ENCODE peak calls at places on chromosomes 16 and 17, in nine cellular contexts. V is brain microvascular endothelial cell; C is AG10803; E is coronary artery; Q is CD4-positive, alpha-beta T cell; S is heart left ventricle; M is lower leg skin; L is endothelial cell; P is cardiac muscle cell. X is an unnamed sample.

GRCh38 chr16:30369091-30369937 is 980 bp downstream of the TBC1D10B start:
- DNase-seq in Q (no peak), S (no peak), V (no peak), P (peak; percentile 47), M (no peak), E (no peak), L (peak; percentile 31), C (no peak), X (no peak)

GRCh38 chr17:81267390-81268067 is 27.6 kb downstream of the SLC38A10 start:
- DNase-seq in C (no peak), E (no peak), Q (no peak), P (no peak), L (no peak), S (no peak), M (no peak), V (no peak), X (no peak)

GRCh38 chr17:33012522-33013033 is 20.9 kb downstream of the SPACA3 start:
- DNase-seq in Q (no peak), S (no peak), E (peak; percentile 70), P (no peak), L (no peak), C (peak; percentile 83), M (peak; percentile 73), V (peak; percentile 96), X (no peak)

GRCh38 chr17:40901981-40902862 is 17.2 kb upstream of the KRT20 start:
- DNase-seq in E (no peak), V (no peak), Q (no peak), C (peak; percentile 16), P (no peak), L (no peak), M (no peak), S (no peak), X (no peak)

GRCh38 chr17:21242780-21243515 is 10.3 kb downstream of the NATD1 start:
- DNase-seq in E (no peak), C (no peak), P (no peak), V (no peak), L (no peak), S (peak; percentile 63), Q (no peak), M (no peak), X (no peak)

GRCh38 chr17:67652433-67652832 is 65.3 kb upstream of the NOL11 start:
- DNase-seq in M (no peak), P (no peak), V (no peak), L (no peak), S (no peak), C (no peak), Q (no peak), E (no peak), X (no peak)

GRCh38 chr17:39152134-39152884 is 872 bp upstream of the PLXDC1 start:
- DNase-seq in P (peak; percentile 56), E (no peak), M (peak; percentile 88), V (no peak), C (no peak), Q (no peak), L (peak; percentile 35), S (peak; percentile 63), X (no peak)

GRCh38 chr16:70437017-70437581 is 1.8 kb downstream of the ST3GAL2 start:
- DNase-seq in L (no peak), P (peak; percentile 87), Q (no peak), V (peak; percentile 91), M (no peak), E (no peak), S (no peak), C (peak; percentile 89), X (peak; percentile 56)

GRCh38 chr16:886802-887731 is 83.7 kb downstream of the LMF1 start:
- DNase-seq in L (peak; percentile 30), M (no peak), C (no peak), V (no peak), S (no peak), P (peak; percentile 16), Q (no peak), E (no peak), X (no peak)

GRCh38 chr16:89410322-89410721 is 80.0 kb downstream of the ANKRD11 start:
- DNase-seq in C (no peak), V (no peak), S (no peak), M (no peak), P (no peak), E (no peak), L (no peak), Q (no peak), X (no peak)

GRCh38 chr17:65062168-65062915 is 5.8 kb upstream of the GNA13 start:
- DNase-seq in C (no peak), P (no peak), E (no peak), M (no peak), S (no peak), V (no peak), L (no peak), Q (no peak), X (no peak)

GRCh38 chr16:52090080-52090479 is 456.9 kb downstream of the TOX3 start:
- DNase-seq in M (no peak), P (no peak), C (peak; percentile 39), Q (no peak), E (no peak), V (peak; percentile 6), L (no peak), S (no peak), X (no peak)

GRCh38 chr16:11011326-11011725 is 67.0 kb downstream of the CLEC16A start:
- DNase-seq in S (no peak), M (no peak), Q (no peak), V (no peak), P (no peak), L (no peak), E (no peak), C (no peak), X (no peak)

GRCh38 chr17:74972107-74972972 is at the start of gene HID1:
- DNase-seq in S (peak; percentile 70), M (peak; percentile 85), V (no peak), P (peak; percentile 82), Q (peak; percentile 75), E (no peak), C (no peak), L (peak; percentile 76), X (no peak)

GRCh38 chr17:61483778-61484116 is 31.5 kb downstream of the TBX4 start:
- DNase-seq in P (no peak), Q (no peak), L (no peak), C (no peak), E (no peak), V (no peak), S (no peak), M (no peak), X (no peak)

GRCh38 chr17:60165223-60165622 is 15.4 kb downstream of the CA4 start:
- DNase-seq in Q (no peak), P (no peak), S (no peak), V (no peak), C (no peak), L (no peak), E (peak; percentile 57), M (no peak), X (no peak)

GRCh38 chr16:75304521-75305363 is 53.3 kb upstream of the BCAR1 start:
- DNase-seq in M (peak; percentile 89), P (peak; percentile 22), C (peak; percentile 97), L (no peak), V (peak; percentile 94), Q (no peak), E (no peak), S (peak; percentile 44), X (peak; percentile 37)

GRCh38 chr17:43791589-43791988 is 11.4 kb downstream of the CFAP97D1 start:
- DNase-seq in Q (no peak), M (no peak), P (peak; percentile 56), V (peak; percentile 31), C (peak; percentile 65), E (no peak), S (no peak), L (no peak), X (no peak)

GRCh38 chr17:43789482-43789881 is 9.2 kb downstream of the CFAP97D1 start:
- DNase-seq in C (no peak), P (no peak), Q (no peak), L (no peak), E (no peak), V (no peak), S (no peak), M (no peak), X (no peak)

GRCh38 chr17:43784628-43785101 is 4.4 kb downstream of the CFAP97D1 start:
- DNase-seq in P (no peak), V (peak; percentile 60), S (no peak), E (no peak), M (no peak), C (peak; percentile 85), L (no peak), Q (no peak), X (no peak)

GRCh38 chr17:43787728-43788127 is 7.5 kb downstream of the CFAP97D1 start:
- DNase-seq in S (no peak), V (no peak), C (no peak), L (no peak), Q (no peak), E (no peak), M (no peak), P (no peak), X (no peak)

DNA sequence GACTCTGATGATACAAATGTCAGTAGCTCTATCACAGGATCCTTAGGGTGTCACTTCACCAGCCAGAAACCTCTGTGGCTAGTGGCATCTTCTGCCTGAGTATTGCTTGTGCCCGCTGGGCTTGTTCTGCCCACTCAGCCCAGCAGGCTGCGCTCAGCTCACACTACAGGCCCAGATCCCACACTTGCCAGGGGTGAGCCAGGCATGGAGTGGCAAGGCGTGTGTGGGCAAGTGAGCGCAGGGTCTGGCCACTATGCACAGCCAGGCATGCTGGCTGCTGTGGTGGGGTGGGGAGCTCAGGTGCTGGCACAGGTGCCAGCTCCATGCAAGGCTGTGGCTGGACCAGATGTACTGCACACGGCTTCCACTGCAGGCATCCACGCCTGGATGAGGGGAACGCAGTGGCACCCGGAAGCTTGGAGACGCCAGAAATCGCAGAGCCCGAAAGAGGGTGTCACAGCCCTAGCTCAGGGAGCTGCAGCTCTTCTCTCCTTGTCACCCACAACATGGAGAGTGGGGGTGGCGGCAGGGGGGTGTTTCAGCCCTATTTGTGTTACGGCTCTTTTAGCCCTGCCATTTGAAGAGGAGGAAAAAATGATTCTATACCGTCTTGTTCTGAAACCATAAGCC is 10.2 kb downstream of the CFAP97D1 start:
- DNase-seq in L (no peak), C (no peak), M (no peak), E (no peak), P (no peak), S (no peak), Q (no peak), V (no peak), X (no peak)
- TF ChIP-seq CTCF in L (no peak), C (no peak), M (no peak), E (no peak), P (peak; percentile 36), S (no peak), Q (no peak), V (peak; percentile 55), X (no peak)

GRCh38 chr17:28849281-28849680 is 5.5 kb upstream of the ERAL1 start:
- DNase-seq in M (no peak), C (no peak), V (no peak), Q (no peak), S (no peak), P (peak; percentile 50), E (no peak), L (no peak), X (no peak)
- TF ChIP-seq CTCF in M (no peak), C (no peak), V (no peak), Q (no peak), S (no peak), P (peak; percentile 3), E (no peak), L (no peak), X (no peak)

GRCh38 chr17:14113137-14113536 is 43.8 kb downstream of the COX10 start:
- DNase-seq in P (no peak), M (no peak), S (no peak), E (no peak), L (no peak), C (no peak), V (no peak), Q (no peak), X (no peak)
- TF ChIP-seq CTCF in P (no peak), M (no peak), S (no peak), E (no peak), L (no peak), C (no peak), V (no peak), Q (no peak), X (no peak)

GRCh38 chr17:73359987-73360410 is 48.2 kb upstream of the CDC42EP4 start:
- DNase-seq in S (no peak), V (no peak), L (no peak), E (no peak), C (no peak), P (no peak), Q (no peak), M (no peak), X (no peak)
- TF ChIP-seq CTCF in S (no peak), V (no peak), L (no peak), E (no peak), C (no peak), P (no peak), Q (no peak), M (no peak), X (no peak)

X was measured in uterus.